ENCODE peak calls at places on chromosomes 7 and 10, in ten cellular contexts. One of them, this sample, is unnamed.

GRCh38 chr10:94963901-94964300 is 25.4 kb downstream of the CYP2C9 start:
- DNase-seq in transverse colon: no peak
- DNase-seq in A549: peak
- DNase-seq in SK-N-SH: peak
- DNase-seq in fibroblast of mammary gland: peak
- DNase-seq in IMR-90: peak
- DNase-seq in fibroblast of lung: peak
- DNase-seq in cardiac muscle cell: peak
- DNase-seq in uterus: no peak
- DNase-seq in mammary epithelial cell: peak
- DNase-seq in this sample: no peak

GRCh38 chr7:158818325-158819213 is 10.7 kb downstream of the ESYT2 start:
- DNase-seq in transverse colon: peak
- DNase-seq in A549: peak
- DNase-seq in SK-N-SH: peak
- DNase-seq in fibroblast of mammary gland: peak
- DNase-seq in IMR-90: peak
- DNase-seq in fibroblast of lung: peak
- DNase-seq in cardiac muscle cell: peak
- DNase-seq in uterus: peak
- DNase-seq in mammary epithelial cell: peak
- DNase-seq in this sample: peak

GRCh38 chr7:108157606-108158330 is 27.6 kb upstream of the LAMB4 start:
- DNase-seq in transverse colon: no peak
- DNase-seq in A549: no peak
- DNase-seq in SK-N-SH: no peak
- DNase-seq in fibroblast of mammary gland: no peak
- DNase-seq in IMR-90: no peak
- DNase-seq in fibroblast of lung: no peak
- DNase-seq in cardiac muscle cell: no peak
- DNase-seq in uterus: no peak
- DNase-seq in mammary epithelial cell: peak
- DNase-seq in this sample: no peak

GRCh38 chr7:128459394-128459878 is 3.8 kb downstream of the HILPDA start:
- DNase-seq in transverse colon: peak
- DNase-seq in A549: peak
- DNase-seq in SK-N-SH: peak
- DNase-seq in fibroblast of mammary gland: peak
- DNase-seq in IMR-90: peak
- DNase-seq in fibroblast of lung: peak
- DNase-seq in cardiac muscle cell: peak
- DNase-seq in uterus: peak
- DNase-seq in mammary epithelial cell: peak
- DNase-seq in this sample: no peak

GRCh38 chr7:46178685-46179084 is 257.6 kb upstream of the IGFBP3 start:
- DNase-seq in transverse colon: no peak
- DNase-seq in A549: no peak
- DNase-seq in SK-N-SH: no peak
- DNase-seq in fibroblast of mammary gland: peak
- DNase-seq in IMR-90: peak
- DNase-seq in fibroblast of lung: peak
- DNase-seq in cardiac muscle cell: no peak
- DNase-seq in uterus: no peak
- DNase-seq in mammary epithelial cell: peak
- DNase-seq in this sample: no peak

GRCh38 chr10:128026620-128027281 is 99.5 kb downstream of the MKI67 start:
- DNase-seq in transverse colon: no peak
- DNase-seq in A549: no peak
- DNase-seq in SK-N-SH: no peak
- DNase-seq in fibroblast of mammary gland: no peak
- DNase-seq in IMR-90: no peak
- DNase-seq in fibroblast of lung: no peak
- DNase-seq in cardiac muscle cell: no peak
- DNase-seq in uterus: no peak
- DNase-seq in mammary epithelial cell: no peak
- DNase-seq in this sample: no peak

GRCh38 chr7:127983804-127984332 is 47.4 kb downstream of the LRRC4 start:
- DNase-seq in transverse colon: no peak
- DNase-seq in A549: no peak
- DNase-seq in SK-N-SH: no peak
- DNase-seq in fibroblast of mammary gland: peak
- DNase-seq in IMR-90: peak
- DNase-seq in fibroblast of lung: no peak
- DNase-seq in cardiac muscle cell: peak
- DNase-seq in uterus: no peak
- DNase-seq in mammary epithelial cell: peak
- DNase-seq in this sample: no peak

GRCh38 chr10:128631801-128632241 is 505.6 kb upstream of the MKI67 start:
- DNase-seq in transverse colon: no peak
- DNase-seq in A549: no peak
- DNase-seq in SK-N-SH: peak
- DNase-seq in fibroblast of mammary gland: peak
- DNase-seq in IMR-90: no peak
- DNase-seq in fibroblast of lung: peak
- DNase-seq in cardiac muscle cell: peak
- DNase-seq in uterus: no peak
- DNase-seq in mammary epithelial cell: peak
- DNase-seq in this sample: no peak

GRCh38 chr7:16644987-16645592 is 464 bp downstream of the ANKMY2 start:
- DNase-seq in transverse colon: peak
- DNase-seq in A549: peak
- DNase-seq in SK-N-SH: peak
- DNase-seq in fibroblast of mammary gland: peak
- DNase-seq in IMR-90: no peak
- DNase-seq in fibroblast of lung: peak
- DNase-seq in cardiac muscle cell: peak
- DNase-seq in uterus: peak
- DNase-seq in mammary epithelial cell: no peak
- DNase-seq in this sample: no peak

GRCh38 chr7:1448958-1449357 is 10.3 kb downstream of the MICALL2 start:
- DNase-seq in transverse colon: no peak
- DNase-seq in A549: no peak
- DNase-seq in SK-N-SH: no peak
- DNase-seq in fibroblast of mammary gland: no peak
- DNase-seq in IMR-90: no peak
- DNase-seq in fibroblast of lung: no peak
- DNase-seq in cardiac muscle cell: no peak
- DNase-seq in uterus: no peak
- DNase-seq in mammary epithelial cell: no peak
- DNase-seq in this sample: no peak

GRCh38 chr7:47724335-47724982 is 142.5 kb upstream of the TNS3 start:
- DNase-seq in transverse colon: no peak
- DNase-seq in A549: no peak
- DNase-seq in SK-N-SH: no peak
- DNase-seq in fibroblast of mammary gland: peak
- DNase-seq in IMR-90: peak
- DNase-seq in fibroblast of lung: peak
- DNase-seq in cardiac muscle cell: peak
- DNase-seq in uterus: no peak
- DNase-seq in mammary epithelial cell: peak
- DNase-seq in this sample: peak

GRCh38 chr10:71852335-71852937 is 1.4 kb upstream of the PSAP start:
- DNase-seq in transverse colon: peak
- DNase-seq in A549: no peak
- DNase-seq in SK-N-SH: no peak
- DNase-seq in fibroblast of mammary gland: no peak
- DNase-seq in IMR-90: no peak
- DNase-seq in fibroblast of lung: no peak
- DNase-seq in cardiac muscle cell: no peak
- DNase-seq in uterus: no peak
- DNase-seq in mammary epithelial cell: no peak
- DNase-seq in this sample: no peak

GRCh38 chr7:18421297-18422004 is 74.1 kb upstream of the HDAC9 start:
- DNase-seq in transverse colon: no peak
- DNase-seq in A549: no peak
- DNase-seq in SK-N-SH: no peak
- DNase-seq in fibroblast of mammary gland: no peak
- DNase-seq in IMR-90: no peak
- DNase-seq in fibroblast of lung: no peak
- DNase-seq in cardiac muscle cell: no peak
- DNase-seq in uterus: peak
- DNase-seq in mammary epithelial cell: no peak
- DNase-seq in this sample: peak

GRCh38 chr10:99981581-99982199 is 28.1 kb downstream of the DNMBP start:
- DNase-seq in transverse colon: no peak
- DNase-seq in A549: no peak
- DNase-seq in SK-N-SH: no peak
- DNase-seq in fibroblast of mammary gland: peak
- DNase-seq in IMR-90: no peak
- DNase-seq in fibroblast of lung: no peak
- DNase-seq in cardiac muscle cell: no peak
- DNase-seq in uterus: no peak
- DNase-seq in mammary epithelial cell: no peak
- DNase-seq in this sample: no peak

GRCh38 chr10:34641147-34641912 is 173.8 kb downstream of the PARD3 start:
- DNase-seq in transverse colon: no peak
- DNase-seq in A549: no peak
- DNase-seq in SK-N-SH: no peak
- DNase-seq in fibroblast of mammary gland: no peak
- DNase-seq in IMR-90: no peak
- DNase-seq in fibroblast of lung: no peak
- DNase-seq in cardiac muscle cell: no peak
- DNase-seq in uterus: no peak
- DNase-seq in mammary epithelial cell: no peak
- DNase-seq in this sample: no peak

GRCh38 chr7:19557726-19558470 is 150.9 kb downstream of the POLR1F start:
- DNase-seq in transverse colon: no peak
- DNase-seq in A549: no peak
- DNase-seq in SK-N-SH: no peak
- DNase-seq in fibroblast of mammary gland: peak
- DNase-seq in IMR-90: no peak
- DNase-seq in fibroblast of lung: no peak
- DNase-seq in cardiac muscle cell: no peak
- DNase-seq in uterus: no peak
- DNase-seq in mammary epithelial cell: peak
- DNase-seq in this sample: no peak

GRCh38 chr10:111370101-111370500 is 293.3 kb downstream of the ADRA2A start:
- DNase-seq in transverse colon: no peak
- DNase-seq in A549: no peak
- DNase-seq in SK-N-SH: no peak
- DNase-seq in fibroblast of mammary gland: no peak
- DNase-seq in IMR-90: no peak
- DNase-seq in fibroblast of lung: no peak
- DNase-seq in cardiac muscle cell: no peak
- DNase-seq in uterus: no peak
- DNase-seq in mammary epithelial cell: no peak
- DNase-seq in this sample: no peak

GRCh38 chr7:29328811-29329210 is 134.2 kb downstream of the CHN2 start:
- DNase-seq in transverse colon: no peak
- DNase-seq in A549: no peak
- DNase-seq in SK-N-SH: no peak
- DNase-seq in fibroblast of mammary gland: peak
- DNase-seq in IMR-90: no peak
- DNase-seq in fibroblast of lung: peak
- DNase-seq in cardiac muscle cell: peak
- DNase-seq in uterus: no peak
- DNase-seq in mammary epithelial cell: no peak
- DNase-seq in this sample: no peak

GRCh38 chr10:97852277-97852676 is 2.6 kb downstream of the GOLGA7B start:
- DNase-seq in transverse colon: no peak
- DNase-seq in A549: no peak
- DNase-seq in SK-N-SH: no peak
- DNase-seq in fibroblast of mammary gland: no peak
- DNase-seq in IMR-90: no peak
- DNase-seq in fibroblast of lung: no peak
- DNase-seq in cardiac muscle cell: no peak
- DNase-seq in uterus: no peak
- DNase-seq in mammary epithelial cell: peak
- DNase-seq in this sample: no peak
- TF ChIP-seq CTCF in transverse colon: no peak
- TF ChIP-seq CTCF in A549: no peak
- TF ChIP-seq CTCF in SK-N-SH: no peak
- TF ChIP-seq CTCF in fibroblast of mammary gland: no peak
- TF ChIP-seq CTCF in IMR-90: no peak
- TF ChIP-seq CTCF in fibroblast of lung: no peak
- TF ChIP-seq CTCF in cardiac muscle cell: no peak
- TF ChIP-seq CTCF in uterus: no peak
- TF ChIP-seq CTCF in mammary epithelial cell: no peak
- TF ChIP-seq CTCF in this sample: no peak

GRCh38 chr7:151124899-151125399 is 38.7 kb downstream of the AGAP3 start:
- DNase-seq in transverse colon: no peak
- DNase-seq in A549: no peak
- DNase-seq in SK-N-SH: no peak
- DNase-seq in fibroblast of mammary gland: no peak
- DNase-seq in IMR-90: no peak
- DNase-seq in fibroblast of lung: no peak
- DNase-seq in cardiac muscle cell: no peak
- DNase-seq in uterus: no peak
- DNase-seq in mammary epithelial cell: no peak
- DNase-seq in this sample: no peak
- H3K4me3 ChIP-seq in transverse colon: peak
- H3K4me3 ChIP-seq in A549: no peak
- H3K4me3 ChIP-seq in SK-N-SH: no peak
- H3K4me3 ChIP-seq in fibroblast of mammary gland: no peak
- H3K4me3 ChIP-seq in IMR-90: no peak
- H3K4me3 ChIP-seq in fibroblast of lung: no peak
- H3K4me3 ChIP-seq in cardiac muscle cell: no peak
- H3K4me3 ChIP-seq in uterus: no peak
- H3K4me3 ChIP-seq in mammary epithelial cell: no peak
- H3K4me3 ChIP-seq in this sample: no peak

DNA sequence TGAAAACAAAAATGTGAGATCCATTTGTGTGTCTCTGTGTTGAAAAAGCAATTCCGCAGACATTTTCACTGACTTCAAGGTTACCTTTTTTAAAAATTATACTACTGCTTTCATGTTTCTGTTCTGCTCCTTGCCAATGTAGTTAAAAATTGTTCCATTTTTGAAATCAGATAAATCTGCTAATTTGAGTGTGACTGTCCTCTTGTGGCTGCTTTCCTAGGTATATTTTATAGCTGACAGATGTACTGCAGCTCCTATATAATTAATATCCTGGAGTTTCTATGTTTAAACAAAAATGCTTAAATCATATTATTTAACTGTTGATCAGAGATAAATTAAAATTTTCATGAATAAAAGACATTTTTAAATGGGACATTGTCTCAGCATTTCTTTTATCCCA is 177.6 kb upstream of the LRRTM3 start:
- DNase-seq in transverse colon: no peak
- DNase-seq in A549: no peak
- DNase-seq in SK-N-SH: no peak
- DNase-seq in fibroblast of mammary gland: no peak
- DNase-seq in IMR-90: no peak
- DNase-seq in fibroblast of lung: no peak
- DNase-seq in cardiac muscle cell: no peak
- DNase-seq in uterus: no peak
- DNase-seq in mammary epithelial cell: peak
- DNase-seq in this sample: no peak
- TF ChIP-seq CTCF in transverse colon: no peak
- TF ChIP-seq CTCF in A549: no peak
- TF ChIP-seq CTCF in SK-N-SH: peak
- TF ChIP-seq CTCF in fibroblast of mammary gland: no peak
- TF ChIP-seq CTCF in IMR-90: no peak
- TF ChIP-seq CTCF in fibroblast of lung: peak
- TF ChIP-seq CTCF in cardiac muscle cell: no peak
- TF ChIP-seq CTCF in uterus: no peak
- TF ChIP-seq CTCF in mammary epithelial cell: peak
- TF ChIP-seq CTCF in this sample: peak

GRCh38 chr7:95478139-95479037 is 7.4 kb upstream of the ASB4 start:
- DNase-seq in transverse colon: peak
- DNase-seq in A549: peak
- DNase-seq in SK-N-SH: no peak
- DNase-seq in fibroblast of mammary gland: peak
- DNase-seq in IMR-90: peak
- DNase-seq in fibroblast of lung: peak
- DNase-seq in cardiac muscle cell: peak
- DNase-seq in uterus: no peak
- DNase-seq in mammary epithelial cell: no peak
- DNase-seq in this sample: no peak
- H3K4me3 ChIP-seq in transverse colon: no peak
- H3K4me3 ChIP-seq in A549: peak
- H3K4me3 ChIP-seq in SK-N-SH: no peak
- H3K4me3 ChIP-seq in fibroblast of mammary gland: no peak
- H3K4me3 ChIP-seq in IMR-90: no peak
- H3K4me3 ChIP-seq in fibroblast of lung: peak
- H3K4me3 ChIP-seq in cardiac muscle cell: no peak
- H3K4me3 ChIP-seq in uterus: no peak
- H3K4me3 ChIP-seq in mammary epithelial cell: no peak
- H3K4me3 ChIP-seq in this sample: peak

This sample was measured in retinal pigment epithelial cell.